ENCODE peak calls at places on chromosomes 6 and 20, in five cellular contexts. Y, V, B, I and X are unnamed samples.
A peak's percentile ranks its signal among the peaks of the same experiment; 100 is the strongest.

GRCh38 chr6:148768646-148769270 is 21.9 kb downstream of the UST start:
- DNase-seq in Y (no peak), V (no peak), B (no peak), I (no peak), X (no peak)

GRCh38 chr20:18739785-18740184 is 73.8 kb upstream of the SCP2D1 start:
- DNase-seq in Y (peak; percentile 73), V (peak; percentile 68), B (no peak), I (no peak), X (peak; percentile 80)

GRCh38 chr20:11502051-11502450 is 415.6 kb upstream of the BTBD3 start:
- DNase-seq in Y (no peak), V (no peak), B (no peak), I (no peak), X (no peak)

GRCh38 chr20:6504826-6505225 is 262.7 kb upstream of the BMP2 start:
- DNase-seq in Y (no peak), V (no peak), B (no peak), I (no peak), X (peak; percentile 36)

GRCh38 chr6:44737349-44737748 is 349.8 kb downstream of the CDC5L start:
- DNase-seq in Y (no peak), V (no peak), B (no peak), I (no peak), X (no peak)

GRCh38 chr6:85516168-85516567 is 66.3 kb downstream of the NT5E start:
- DNase-seq in Y (peak; percentile 12), V (no peak), B (no peak), I (no peak), X (peak; percentile 46)

GRCh38 chr6:38974389-38975133 is 74.0 kb upstream of the GLP1R start:
- DNase-seq in Y (no peak), V (no peak), B (no peak), I (no peak), X (peak; percentile 13)

GRCh38 chr6:146896062-146896813 is 297.5 kb downstream of the ADGB start:
- DNase-seq in Y (no peak), V (no peak), B (no peak), I (no peak), X (no peak)

GRCh38 chr6:26437550-26437949 is 2.8 kb upstream of the BTN3A3 start:
- DNase-seq in Y (no peak), V (no peak), B (no peak), I (no peak), X (no peak)

GRCh38 chr20:61419010-61419409 is 166.9 kb downstream of the CDH4 start:
- DNase-seq in Y (no peak), V (no peak), B (no peak), I (no peak), X (no peak)

GRCh38 chr20:47392015-47392720 is 35.7 kb upstream of the ZMYND8 start:
- DNase-seq in Y (peak; percentile 83), V (no peak), B (no peak), I (no peak), X (peak; percentile 91)

GRCh38 chr6:108712946-108713345 is 135.3 kb upstream of the ARMC2 start:
- DNase-seq in Y (no peak), V (no peak), B (no peak), I (no peak), X (no peak)

GRCh38 chr20:2692036-2692885 is at the start of gene EBF4:
- DNase-seq in Y (peak; percentile 71), V (peak; percentile 89), B (no peak), I (peak; percentile 20), X (peak; percentile 34)

GRCh38 chr20:8756410-8756809 is 312.5 kb upstream of the PLCB4 start:
- DNase-seq in Y (peak; percentile 88), V (no peak), B (no peak), I (no peak), X (peak; percentile 92)